ENCODE peak calls at places on chromosomes 16 and 17, in ten cellular contexts. H is sigmoid colon; M is uterus; A is CD8-positive, alpha-beta memory T cell; T is skeletal muscle cell; L is epithelial cell of proximal tubule; E is BJ; J is naive thymus-derived CD4-positive, alpha-beta T cell; O is ovary; D is psoas muscle. Z is an unnamed sample.

GRCh38 chr16:2195316-2196161 is 866 bp downstream of the CASKIN1 start:
- DNase-seq in H (no peak), M (no peak), A (no peak), T (no peak), L (no peak), E (no peak), J (no peak), O (no peak), D (no peak), Z (peak)

GRCh38 chr16:84277244-84277823 is 17.3 kb upstream of the WFDC1 start:
- DNase-seq in H (peak), M (peak), A (peak), T (no peak), L (no peak), E (no peak), J (peak), O (peak), D (peak), Z (peak)

GRCh38 chr17:77493238-77493812 is 352.6 kb downstream of the SEC14L1 start:
- DNase-seq in H (peak), M (no peak), A (peak), T (no peak), L (no peak), E (no peak), J (no peak), O (no peak), D (no peak), Z (no peak)

GRCh38 chr17:75697651-75698291 is 23.5 kb upstream of the ITGB4 start:
- DNase-seq in H (no peak), M (no peak), A (no peak), T (no peak), L (no peak), E (no peak), J (no peak), O (no peak), D (no peak), Z (no peak)

GRCh38 chr17:48553837-48554236 is 8.9 kb upstream of the HOXB2 start:
- DNase-seq in H (no peak), M (no peak), A (no peak), T (no peak), L (no peak), E (no peak), J (no peak), O (no peak), D (no peak), Z (no peak)

GRCh38 chr17:14098246-14098645 is 28.9 kb downstream of the COX10 start:
- DNase-seq in H (no peak), M (no peak), A (no peak), T (no peak), L (no peak), E (no peak), J (no peak), O (no peak), D (no peak), Z (no peak)

GRCh38 chr16:83619381-83620150 is 188.2 kb upstream of the HSBP1 start:
- DNase-seq in H (no peak), M (no peak), A (no peak), T (no peak), L (no peak), E (no peak), J (no peak), O (no peak), D (no peak), Z (no peak)

GRCh38 chr17:29109477-29110371 is 66.8 kb downstream of the PIPOX start:
- DNase-seq in H (no peak), M (no peak), A (no peak), T (no peak), L (no peak), E (no peak), J (no peak), O (no peak), D (no peak), Z (no peak)

GRCh38 chr16:11916524-11917285 is 949 bp upstream of the GSPT1 start:
- DNase-seq in H (no peak), M (no peak), A (no peak), T (no peak), L (peak), E (no peak), J (no peak), O (no peak), D (no peak), Z (no peak)

GRCh38 chr16:71426069-71426879 is 15.6 kb downstream of the TLE7 start:
- DNase-seq in H (no peak), M (no peak), A (peak), T (peak), L (peak), E (no peak), J (no peak), O (peak), D (no peak), Z (no peak)

GRCh38 chr17:41814195-41814594 is 1.4 kb downstream of the FKBP10 start:
- DNase-seq in H (no peak), M (no peak), A (no peak), T (no peak), L (no peak), E (no peak), J (no peak), O (no peak), D (no peak), Z (no peak)

GRCh38 chr17:27485711-27486495 is 29.7 kb downstream of the KSR1 start:
- DNase-seq in H (peak), M (no peak), A (no peak), T (no peak), L (no peak), E (no peak), J (no peak), O (no peak), D (no peak), Z (no peak)
- H3K4me3 ChIP-seq in H (no peak), M (no peak), A (no peak), T (no peak), L (no peak), E (no peak), J (no peak), O (no peak), D (no peak), Z (no peak)

DNA sequence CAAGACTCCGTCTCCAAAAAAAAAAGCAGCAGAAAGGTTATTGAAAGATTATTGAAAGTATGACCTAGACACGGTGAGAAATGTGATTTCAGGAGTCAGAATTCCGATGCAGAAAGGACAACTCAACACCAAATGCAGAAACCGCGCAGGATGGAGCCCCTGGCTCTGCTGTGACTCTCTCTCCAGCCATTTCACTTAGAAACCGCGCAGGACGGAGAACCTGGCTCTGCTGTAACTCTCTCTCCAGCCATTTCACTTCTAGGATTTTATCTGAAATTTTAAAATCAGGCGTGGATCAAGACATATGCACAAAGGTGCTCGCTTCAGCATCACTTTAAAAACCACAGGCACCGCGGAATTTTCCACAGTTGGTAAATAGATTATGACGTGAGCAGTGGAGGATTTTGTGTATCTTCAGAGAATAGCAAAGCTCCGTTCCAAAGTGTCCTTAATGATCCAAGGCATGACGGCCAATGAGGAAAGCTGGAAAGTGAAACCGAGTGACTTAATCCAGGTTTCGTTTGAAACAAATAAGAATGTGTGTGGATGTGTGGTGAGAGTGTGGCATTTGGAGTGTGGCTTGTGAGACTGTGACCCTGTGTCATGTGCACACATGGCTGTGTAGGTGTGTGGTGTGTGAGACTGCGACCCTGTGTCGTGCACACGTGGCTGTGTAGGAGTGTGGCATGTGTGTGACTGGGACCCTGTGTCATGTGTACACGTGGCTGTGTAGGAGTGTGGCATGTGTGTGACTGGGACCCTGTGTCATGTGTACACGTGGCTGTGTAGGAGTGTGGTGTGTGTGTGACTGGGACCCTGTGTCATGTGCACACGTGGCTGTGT is 9.5 kb downstream of the UTS2R start:
- DNase-seq in H (no peak), M (no peak), A (peak), T (no peak), L (peak), E (no peak), J (no peak), O (no peak), D (no peak), Z (no peak)
- H3K4me3 ChIP-seq in H (no peak), M (no peak), A (no peak), T (peak), L (no peak), E (no peak), J (no peak), O (no peak), D (peak), Z (no peak)

DNA sequence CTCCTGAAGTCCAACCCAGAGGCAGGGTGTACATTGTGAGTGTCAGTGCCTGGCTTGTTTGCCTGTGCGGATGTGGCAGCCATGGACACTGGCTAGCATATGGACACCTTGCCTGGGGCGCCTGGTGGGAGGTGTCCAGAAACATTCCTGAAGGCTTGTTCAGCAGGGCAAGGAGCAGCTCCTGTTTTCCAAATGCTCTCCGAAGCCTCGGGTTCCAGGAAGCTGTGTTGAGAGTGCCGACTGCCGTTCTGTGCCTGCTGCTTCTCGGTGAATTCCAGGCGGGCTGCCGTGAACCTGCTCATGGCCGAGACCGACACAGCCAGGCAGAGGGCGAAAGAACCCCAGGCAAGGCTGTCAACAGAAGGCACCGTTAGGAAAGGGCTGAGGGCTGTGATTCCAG is 10.9 kb upstream of the DHRS7C start:
- DNase-seq in H (no peak), M (no peak), A (no peak), T (no peak), L (no peak), E (peak), J (no peak), O (no peak), D (no peak), Z (no peak)
- H3K4me3 ChIP-seq in H (no peak), M (no peak), A (no peak), T (no peak), L (no peak), E (no peak), J (no peak), O (no peak), D (no peak), Z (no peak)

GRCh38 chr17:49963626-49964538 is 5.1 kb upstream of the DLX4 start:
- DNase-seq in H (no peak), M (no peak), A (no peak), T (no peak), L (no peak), E (no peak), J (no peak), O (no peak), D (no peak), Z (no peak)
- H3K4me3 ChIP-seq in H (no peak), M (no peak), A (no peak), T (no peak), L (no peak), E (no peak), J (no peak), O (no peak), D (peak), Z (no peak)

GRCh38 chr17:80507965-80508364 is 31.6 kb upstream of the NPTX1 start:
- DNase-seq in H (no peak), M (no peak), A (no peak), T (no peak), L (no peak), E (no peak), J (no peak), O (no peak), D (no peak), Z (no peak)
- H3K4me3 ChIP-seq in H (no peak), M (no peak), A (no peak), T (no peak), L (no peak), E (no peak), J (no peak), O (no peak), D (no peak), Z (no peak)

GRCh38 chr16:74574146-74574545 is 32.8 kb downstream of the GLG1 start:
- DNase-seq in H (no peak), M (no peak), A (no peak), T (no peak), L (no peak), E (no peak), J (no peak), O (no peak), D (no peak), Z (no peak)
- H3K4me3 ChIP-seq in H (no peak), M (no peak), A (no peak), T (no peak), L (no peak), E (no peak), J (no peak), O (no peak), D (no peak), Z (no peak)

GRCh38 chr17:4341616-4341977 is 24.9 kb downstream of the UBE2G1 start:
- DNase-seq in H (no peak), M (no peak), A (no peak), T (no peak), L (no peak), E (no peak), J (no peak), O (no peak), D (no peak), Z (no peak)

GRCh38 chr17:4342535-4342934 is 23.9 kb downstream of the UBE2G1 start:
- DNase-seq in H (no peak), M (no peak), A (no peak), T (no peak), L (no peak), E (no peak), J (no peak), O (no peak), D (no peak), Z (no peak)

GRCh38 chr17:4345569-4345968 is 20.9 kb downstream of the UBE2G1 start:
- DNase-seq in H (no peak), M (no peak), A (no peak), T (no peak), L (no peak), E (no peak), J (no peak), O (no peak), D (no peak), Z (no peak)

GRCh38 chr17:4344926-4345325 is 21.5 kb downstream of the UBE2G1 start:
- DNase-seq in H (no peak), M (no peak), A (no peak), T (no peak), L (no peak), E (no peak), J (no peak), O (no peak), D (no peak), Z (no peak)

DNA sequence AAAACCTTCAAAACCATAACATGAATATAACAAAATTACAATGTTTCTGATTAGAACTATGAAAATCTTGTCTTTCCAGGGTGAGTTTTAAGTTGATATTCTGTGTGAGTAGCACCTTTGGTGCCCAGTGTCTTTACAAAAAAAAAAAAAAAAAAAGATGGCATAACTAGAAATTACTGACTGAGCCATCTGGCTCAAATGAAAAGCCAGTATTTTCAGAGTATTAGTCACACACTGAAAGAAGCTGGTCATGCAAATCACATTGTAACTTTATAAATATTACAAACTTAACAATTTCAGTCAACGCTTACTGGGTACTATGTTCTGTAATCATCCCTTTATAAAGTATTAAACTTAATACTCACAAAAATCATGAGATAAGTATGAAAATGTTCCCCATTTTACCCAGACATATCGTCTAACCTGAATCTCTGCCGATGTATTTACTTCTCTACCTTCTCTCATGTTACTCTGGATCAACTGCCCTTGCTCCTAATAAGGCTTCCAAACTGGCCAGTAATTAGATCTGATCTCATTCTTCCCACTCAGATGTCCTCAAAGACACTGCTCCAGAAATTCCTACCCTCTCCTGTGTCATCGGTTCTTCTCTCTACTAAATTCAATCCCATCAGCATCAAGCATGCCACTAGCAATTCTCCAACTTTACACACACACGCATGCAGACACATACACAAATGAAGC is 25.4 kb downstream of the UBE2G1 start:
- DNase-seq in H (no peak), M (no peak), A (no peak), T (no peak), L (no peak), E (no peak), J (no peak), O (no peak), D (no peak), Z (no peak)
- H3K4me3 ChIP-seq in H (no peak), M (no peak), A (no peak), T (no peak), L (no peak), E (no peak), J (no peak), O (no peak), D (peak), Z (no peak)

GRCh38 chr17:4899341-4900230 is at the start of gene C17orf107:
- DNase-seq in H (peak), M (peak), A (peak), T (peak), L (no peak), E (no peak), J (peak), O (peak), D (peak), Z (no peak)
- H3K4me3 ChIP-seq in H (peak), M (peak), A (peak), T (peak), L (peak), E (peak), J (peak), O (peak), D (peak), Z (no peak)